ENCODE peak calls at places on chromosomes 13 and 19, in seven cellular contexts. G is AML-193; K is T-helper 1 cell; I is stimulated activated CD8-positive, alpha-beta memory T cell treated with anti-CD3 and anti-CD28 coated beads, Interleukin-7, amount 100 ng/mL, for 1 hour; S is stimulated activated CD4-positive, alpha-beta T cell treated with anti-CD3 and anti-CD28 coated beads, Interleukin-4, amount 100 ng/mL, for 1 hour; C is aorta; J is hepatic stellate cell. Z is an unnamed sample.

GRCh38 chr13:113734099-113734825 is 24.8 kb upstream of the TMEM255B start:
- DNase-seq in S (no peak), I (no peak), K (no peak), C (peak), J (no peak), G (no peak), Z (no peak)

GRCh38 chr19:6476155-6476895 is 5.3 kb downstream of the DENND1C start:
- DNase-seq in J (no peak), S (peak), K (peak), G (no peak), I (peak), C (peak), Z (no peak)

GRCh38 chr13:45880242-45880641 is 28.7 kb upstream of the SIAH3 start:
- DNase-seq in J (no peak), C (no peak), K (no peak), S (no peak), G (no peak), I (no peak), Z (no peak)

GRCh38 chr19:39001016-39001415 is 25.5 kb upstream of the FBXO17 start:
- DNase-seq in I (no peak), G (no peak), S (no peak), J (no peak), K (no peak), C (no peak), Z (no peak)

GRCh38 chr13:67841071-67841470 is 610.9 kb upstream of the PCDH9 start:
- DNase-seq in C (no peak), I (no peak), G (no peak), K (no peak), S (no peak), J (no peak), Z (no peak)

GRCh38 chr19:40609561-40610395 is 8.6 kb downstream of the LTBP4 start:
- DNase-seq in K (peak), G (peak), J (peak), I (peak), C (peak), S (peak), Z (no peak)

GRCh38 chr13:66926851-66927524 is 303.1 kb downstream of the PCDH9 start:
- DNase-seq in S (no peak), G (no peak), C (no peak), K (no peak), I (no peak), J (no peak), Z (no peak)

GRCh38 chr19:40217027-40217810 is 965 bp downstream of the TTC9B start:
- DNase-seq in S (no peak), C (no peak), G (no peak), J (no peak), K (peak), I (no peak), Z (no peak)

GRCh38 chr13:111166882-111167281 is 51.8 kb downstream of the ARHGEF7 start:
- DNase-seq in C (no peak), G (no peak), K (no peak), S (no peak), J (no peak), I (no peak), Z (no peak)